ENCODE peak calls at places on chromosome 18, in five cellular contexts. One of them, this sample, is unnamed.

GRCh38 chr18:70464343-70465114 is 175.7 kb downstream of the SOCS6 start:
- DNase-seq in iPS-NIHi11: peak; percentile 81
- DNase-seq in GM19239: peak; percentile 17
- DNase-seq in NCI-H2029 treated with DMSO at 0.1 percent for 48 hours: peak; percentile 1
- DNase-seq in cardiac fibroblast: peak; percentile 72
- DNase-seq in this sample: peak; percentile 54

GRCh38 chr18:60987963-60988362 is 345.3 kb upstream of the CDH20 start:
- DNase-seq in GM19239: no peak
- DNase-seq in iPS-NIHi11: no peak
- DNase-seq in cardiac fibroblast: peak; percentile 25
- DNase-seq in NCI-H2029 treated with DMSO at 0.1 percent for 48 hours: no peak
- DNase-seq in this sample: no peak

GRCh38 chr18:71168576-71169145 is 879.8 kb downstream of the SOCS6 start:
- DNase-seq in NCI-H2029 treated with DMSO at 0.1 percent for 48 hours: no peak
- DNase-seq in cardiac fibroblast: peak; percentile 3
- DNase-seq in GM19239: no peak
- DNase-seq in iPS-NIHi11: no peak
- DNase-seq in this sample: no peak

GRCh38 chr18:54812885-54813284 is 15.4 kb upstream of the RAB27B start:
- DNase-seq in NCI-H2029 treated with DMSO at 0.1 percent for 48 hours: no peak
- DNase-seq in iPS-NIHi11: no peak
- DNase-seq in GM19239: no peak
- DNase-seq in cardiac fibroblast: no peak
- DNase-seq in this sample: no peak

GRCh38 chr18:46892842-46893241 is 24.5 kb downstream of the PIAS2 start:
- DNase-seq in cardiac fibroblast: no peak
- DNase-seq in NCI-H2029 treated with DMSO at 0.1 percent for 48 hours: no peak
- DNase-seq in iPS-NIHi11: no peak
- DNase-seq in GM19239: no peak
- DNase-seq in this sample: no peak

GRCh38 chr18:55302337-55302833 is 285.6 kb downstream of the TCF4 start:
- DNase-seq in cardiac fibroblast: no peak
- DNase-seq in GM19239: no peak
- DNase-seq in NCI-H2029 treated with DMSO at 0.1 percent for 48 hours: no peak
- DNase-seq in iPS-NIHi11: no peak
- DNase-seq in this sample: no peak

GRCh38 chr18:22113144-22113813 is 56.1 kb upstream of the GATA6 start:
- DNase-seq in iPS-NIHi11: no peak
- DNase-seq in GM19239: no peak
- DNase-seq in NCI-H2029 treated with DMSO at 0.1 percent for 48 hours: no peak
- DNase-seq in cardiac fibroblast: no peak
- DNase-seq in this sample: no peak

GRCh38 chr18:49048361-49048760 is 97.6 kb upstream of the SMAD7 start:
- DNase-seq in iPS-NIHi11: no peak
- DNase-seq in NCI-H2029 treated with DMSO at 0.1 percent for 48 hours: no peak
- DNase-seq in cardiac fibroblast: peak; percentile 49
- DNase-seq in GM19239: no peak
- DNase-seq in this sample: no peak

GRCh38 chr18:36038102-36038663 is 29.2 kb downstream of the RPRD1A start:
- DNase-seq in iPS-NIHi11: no peak
- DNase-seq in GM19239: no peak
- DNase-seq in cardiac fibroblast: no peak
- DNase-seq in NCI-H2029 treated with DMSO at 0.1 percent for 48 hours: no peak
- DNase-seq in this sample: no peak

GRCh38 chr18:76621782-76622495 is 126.9 kb upstream of the ZNF516 start:
- DNase-seq in iPS-NIHi11: no peak
- DNase-seq in NCI-H2029 treated with DMSO at 0.1 percent for 48 hours: no peak
- DNase-seq in cardiac fibroblast: peak; percentile 75
- DNase-seq in GM19239: no peak
- DNase-seq in this sample: peak; percentile 49

GRCh38 chr18:37553633-37554398 is 11.8 kb downstream of the CELF4 start:
- DNase-seq in iPS-NIHi11: peak; percentile 75
- DNase-seq in cardiac fibroblast: no peak
- DNase-seq in NCI-H2029 treated with DMSO at 0.1 percent for 48 hours: no peak
- DNase-seq in GM19239: no peak
- DNase-seq in this sample: no peak

GRCh38 chr18:7987284-7987976 is 420.3 kb downstream of the PTPRM start:
- DNase-seq in NCI-H2029 treated with DMSO at 0.1 percent for 48 hours: no peak
- DNase-seq in iPS-NIHi11: no peak
- DNase-seq in GM19239: no peak
- DNase-seq in cardiac fibroblast: peak; percentile 72
- DNase-seq in this sample: no peak

GRCh38 chr18:55096261-55097026 is 137.2 kb upstream of the CCDC68 start:
- DNase-seq in NCI-H2029 treated with DMSO at 0.1 percent for 48 hours: no peak
- DNase-seq in GM19239: no peak
- DNase-seq in iPS-NIHi11: peak; percentile 47
- DNase-seq in cardiac fibroblast: peak; percentile 81
- DNase-seq in this sample: no peak

GRCh38 chr18:33123852-33124251 is 316.7 kb downstream of the CCDC178 start:
- DNase-seq in GM19239: no peak
- DNase-seq in iPS-NIHi11: no peak
- DNase-seq in cardiac fibroblast: no peak
- DNase-seq in NCI-H2029 treated with DMSO at 0.1 percent for 48 hours: peak; percentile 94
- DNase-seq in this sample: peak; percentile 98

GRCh38 chr18:61635901-61636528 is 256.8 kb downstream of the RNF152 start:
- DNase-seq in cardiac fibroblast: peak; percentile 67
- DNase-seq in NCI-H2029 treated with DMSO at 0.1 percent for 48 hours: no peak
- DNase-seq in iPS-NIHi11: peak; percentile 49
- DNase-seq in GM19239: no peak
- DNase-seq in this sample: peak; percentile 67

GRCh38 chr18:43587538-43588153 is 310.4 kb upstream of the SYT4 start:
- DNase-seq in cardiac fibroblast: peak; percentile 68
- DNase-seq in GM19239: no peak
- DNase-seq in NCI-H2029 treated with DMSO at 0.1 percent for 48 hours: peak; percentile 4
- DNase-seq in iPS-NIHi11: peak; percentile 37
- DNase-seq in this sample: peak; percentile 53

GRCh38 chr18:69897397-69898108 is 50.1 kb downstream of the CD226 start:
- DNase-seq in cardiac fibroblast: no peak
- DNase-seq in NCI-H2029 treated with DMSO at 0.1 percent for 48 hours: no peak
- DNase-seq in GM19239: no peak
- DNase-seq in iPS-NIHi11: no peak
- DNase-seq in this sample: no peak

GRCh38 chr18:11034816-11035215 is 114.6 kb downstream of the PIEZO2 start:
- DNase-seq in GM19239: no peak
- DNase-seq in cardiac fibroblast: peak; percentile 21
- DNase-seq in iPS-NIHi11: no peak
- DNase-seq in NCI-H2029 treated with DMSO at 0.1 percent for 48 hours: no peak
- DNase-seq in this sample: no peak

GRCh38 chr18:41096504-41096903 is 858.5 kb upstream of the PIK3C3 start:
- DNase-seq in iPS-NIHi11: peak; percentile 11
- DNase-seq in GM19239: no peak
- DNase-seq in cardiac fibroblast: peak; percentile 69
- DNase-seq in NCI-H2029 treated with DMSO at 0.1 percent for 48 hours: peak; percentile 9
- DNase-seq in this sample: peak; percentile 74

This sample was measured in DMS153.